ENCODE peak calls at places on chromosomes 16 and 17, in five cellular contexts. X is GM12878; K is activated T-cell treated with anti-CD3 and anti-CD28 coated beads, Interleukin-2, amount 50 U/mL, for 4 hours; Z is activated CD8-positive, alpha-beta memory T cell treated with anti-CD3 and anti-CD28 coated beads, Interleukin-2, amount 10 ng/mL, durations not matched to agents 7 days and 5 days; U is DND-41. W is an unnamed sample.

GRCh38 chr16:51112311-51112710 is 38.8 kb downstream of the SALL1 start:
- ATAC-seq in K (no peak), U (no peak), X (no peak), Z (no peak), W (no peak)

GRCh38 chr17:31674717-31675349 is 184.2 kb downstream of the COPRS start:
- ATAC-seq in Z (peak), U (no peak), X (no peak), K (no peak), W (no peak)

GRCh38 chr17:55294042-55294751 is 29.4 kb downstream of the HLF start:
- ATAC-seq in Z (no peak), U (no peak), X (no peak), K (no peak), W (peak)

GRCh38 chr16:74455213-74455612 is 33.9 kb upstream of the CLEC18B start:
- ATAC-seq in U (no peak), K (no peak), X (no peak), Z (no peak), W (no peak)

GRCh38 chr16:23994615-23995014 is 158.8 kb downstream of the PRKCB start:
- ATAC-seq in X (no peak), U (no peak), K (no peak), Z (no peak), W (no peak)

GRCh38 chr17:1730345-1731193 is 6.1 kb downstream of the WDR81 start:
- ATAC-seq in X (no peak), K (no peak), Z (no peak), U (no peak), W (no peak)

GRCh38 chr16:1706386-1707192 is 594 bp downstream of the MAPK8IP3 start:
- ATAC-seq in Z (peak), X (peak), K (peak), U (peak), W (peak)

GRCh38 chr16:84687715-84688114 is 12.1 kb upstream of the USP10 start:
- ATAC-seq in X (peak), K (peak), Z (peak), U (no peak), W (peak)

GRCh38 chr16:68370921-68371651 is 60.3 kb downstream of the PRMT7 start:
- ATAC-seq in U (peak), K (peak), X (no peak), Z (peak), W (peak)

GRCh38 chr17:10792156-10792555 is 11.7 kb downstream of the TMEM238L start:
- ATAC-seq in K (no peak), Z (no peak), X (no peak), U (peak), W (peak)

GRCh38 chr17:80270104-80270503 is 9.5 kb downstream of the RNF213 start:
- ATAC-seq in X (no peak), K (no peak), U (no peak), Z (no peak), W (no peak)

GRCh38 chr17:80997471-80998387 is 6.1 kb downstream of the CHMP6 start:
- ATAC-seq in X (no peak), Z (peak), K (no peak), U (no peak), W (no peak)

GRCh38 chr16:64012166-64012565 is 1109.7 kb downstream of the CDH11 start:
- ATAC-seq in Z (no peak), U (no peak), K (no peak), X (no peak), W (no peak)

GRCh38 chr16:11604783-11605563 is 18.3 kb upstream of the LITAF start:
- ATAC-seq in X (no peak), U (no peak), Z (no peak), K (no peak), W (no peak)

GRCh38 chr16:89344846-89345577 is 127.5 kb downstream of the ZNF778 start:
- ATAC-seq in U (no peak), X (no peak), K (no peak), Z (no peak), W (no peak)

GRCh38 chr17:40093580-40094201 is 6.7 kb downstream of the NR1D1 start:
- ATAC-seq in K (no peak), U (no peak), Z (no peak), X (no peak), W (no peak)

GRCh38 chr17:18321309-18321708 is 6.2 kb downstream of the SMCR8 start:
- ATAC-seq in Z (no peak), U (no peak), X (no peak), K (no peak), W (no peak)

GRCh38 chr16:2985457-2985856 is 5.2 kb upstream of the PKMYT1 start:
- ATAC-seq in U (no peak), X (no peak), Z (no peak), K (no peak), W (no peak)

GRCh38 chr17:62787358-62787757 is 20.8 kb downstream of the MARCHF10 start:
- ATAC-seq in X (no peak), K (no peak), U (no peak), Z (no peak), W (no peak)

GRCh38 chr17:75514299-75515228 is 773 bp downstream of the CASKIN2 start:
- ATAC-seq in Z (no peak), U (peak), X (no peak), K (no peak), W (no peak)

GRCh38 chr17:284676-285355 is 67.8 kb downstream of the RPH3AL start:
- ATAC-seq in K (no peak), X (no peak), U (no peak), Z (no peak), W (peak)

GRCh38 chr17:63963123-63963522 is 9.6 kb downstream of the SCN4A start:
- ATAC-seq in Z (no peak), U (no peak), K (no peak), X (no peak), W (no peak)

GRCh38 chr17:67151717-67152116 is 93.3 kb downstream of the HELZ start:
- ATAC-seq in X (no peak), Z (no peak), K (peak), U (no peak), W (no peak)

GRCh38 chr17:17387461-17388362 is 84.5 kb downstream of the NT5M start:
- ATAC-seq in K (no peak), X (peak), U (no peak), Z (no peak), W (no peak)

GRCh38 chr16:50354629-50355456 is 13.9 kb downstream of the BRD7 start:
- ATAC-seq in K (no peak), X (no peak), U (no peak), Z (no peak), W (no peak)

GRCh38 chr16:83899978-83900377 is 1.1 kb downstream of the MLYCD start:
- ATAC-seq in Z (no peak), K (no peak), X (no peak), U (no peak), W (no peak)

W was measured in stimulated activated memory B cell treated with anti-CD40 and anti-IgM and Interleukin-4, amounts not matched to agents 10 μg/mL and 1 μg/mL and 100 μg/mL, for 72 hours.